ENCODE peak calls at places on chromosomes 12 and 14, in eight cellular contexts. C is SK-N-SH, Z is K562, P is HCT116, E is endothelial cell of umbilical vein, J is GM12878, S is H1, M is HepG2. R is an unnamed sample.

GRCh38 chr12:32926356-32926755 is 29.8 kb upstream of the PKP2 start:
- DNase-seq in P (no peak), S (no peak), J (no peak), Z (no peak), E (no peak), M (no peak), C (no peak), R (no peak)

GRCh38 chr12:131176266-131176665 is 222.6 kb downstream of the ADGRD1 start:
- DNase-seq in P (no peak), C (no peak), M (no peak), Z (no peak), E (no peak), S (no peak), J (no peak), R (no peak)

GRCh38 chr12:27424631-27425230 is 21.8 kb upstream of the SMCO2 start:
- DNase-seq in M (peak), Z (no peak), E (peak), C (peak), J (no peak), P (peak), S (no peak), R (peak)

GRCh38 chr14:25090716-25091454 is 40.9 kb upstream of the STXBP6 start:
- DNase-seq in C (no peak), Z (no peak), S (no peak), P (no peak), E (no peak), M (no peak), J (no peak), R (peak)

GRCh38 chr12:109016016-109016415 is 4.9 kb downstream of the SVOP start:
- DNase-seq in J (no peak), M (no peak), Z (no peak), S (no peak), P (no peak), C (no peak), E (no peak), R (no peak)

GRCh38 chr12:11854011-11854499 is 204.6 kb downstream of the ETV6 start:
- DNase-seq in C (no peak), Z (no peak), P (no peak), E (no peak), S (no peak), J (no peak), M (no peak), R (no peak)

GRCh38 chr14:22981090-22982012 is 1.0 kb downstream of the AJUBA start:
- DNase-seq in E (peak), C (peak), J (no peak), S (no peak), M (no peak), Z (no peak), P (no peak), R (peak)

GRCh38 chr12:83121886-83122622 is 435.3 kb downstream of the TMTC2 start:
- DNase-seq in S (no peak), M (no peak), J (no peak), E (no peak), Z (no peak), P (no peak), C (no peak), R (no peak)

GRCh38 chr14:104075530-104076151 is 9.9 kb upstream of the ASPG start:
- DNase-seq in J (no peak), M (no peak), E (no peak), C (peak), S (no peak), P (no peak), Z (no peak), R (no peak)

GRCh38 chr14:96267916-96268315 is 11.9 kb downstream of the BDKRB1 start:
- DNase-seq in C (peak), Z (no peak), P (no peak), E (no peak), J (no peak), M (no peak), S (no peak), R (no peak)

GRCh38 chr12:108104657-108105056 is 24.4 kb upstream of the WSCD2 start:
- DNase-seq in S (no peak), C (no peak), P (no peak), Z (no peak), J (no peak), M (no peak), E (no peak), R (no peak)

GRCh38 chr12:31931796-31932715 is 27.2 kb upstream of the RESF1 start:
- DNase-seq in C (no peak), P (no peak), J (no peak), S (no peak), Z (no peak), M (no peak), E (no peak), R (peak)

GRCh38 chr14:91225025-91225424 is 19.5 kb downstream of the GPR68 start:
- DNase-seq in Z (no peak), E (no peak), M (no peak), P (no peak), S (no peak), J (no peak), C (no peak), R (no peak)

GRCh38 chr12:6262635-6263034 is 47.8 kb upstream of the PLEKHG6 start:
- DNase-seq in J (no peak), M (no peak), P (no peak), E (no peak), C (no peak), Z (peak), S (no peak), R (no peak)

GRCh38 chr14:105910426-105910825 is 384.0 kb downstream of the TMEM121 start:
- DNase-seq in J (no peak), E (no peak), Z (no peak), M (no peak), S (no peak), C (no peak), P (no peak), R (no peak)

GRCh38 chr12:116282371-116283286 is 5.1 kb upstream of the MED13L start:
- DNase-seq in Z (peak), E (no peak), P (no peak), J (no peak), M (no peak), S (no peak), C (no peak), R (no peak)

GRCh38 chr12:41441180-41441579 is 253.1 kb downstream of the PDZRN4 start:
- DNase-seq in P (no peak), C (no peak), M (no peak), J (no peak), S (no peak), E (no peak), Z (no peak), R (no peak)

GRCh38 chr12:49304161-49304560 is 9.2 kb downstream of the PRPH start:
- DNase-seq in P (no peak), E (no peak), S (no peak), M (no peak), J (no peak), Z (no peak), C (peak), R (no peak)

GRCh38 chr12:50394469-50395029 is 1.9 kb downstream of the FAM186A start:
- DNase-seq in E (no peak), C (no peak), M (peak), Z (no peak), P (no peak), J (no peak), S (no peak), R (no peak)

GRCh38 chr12:2654741-2655140 is 140.0 kb upstream of the FKBP4 start:
- DNase-seq in E (no peak), S (no peak), P (no peak), M (no peak), C (no peak), Z (no peak), J (no peak), R (no peak)

GRCh38 chr14:100872641-100873071 is 30.9 kb downstream of the RTL1 start:
- DNase-seq in C (no peak), Z (no peak), E (no peak), P (no peak), S (no peak), J (no peak), M (no peak), R (peak)

GRCh38 chr14:25090281-25090680 is 40.3 kb upstream of the STXBP6 start:
- DNase-seq in E (no peak), S (no peak), M (no peak), C (no peak), P (no peak), Z (no peak), J (no peak), R (no peak)

GRCh38 chr12:12474931-12475485 is 87.7 kb downstream of the DUSP16 start:
- DNase-seq in S (no peak), J (peak), P (no peak), E (peak), C (no peak), Z (peak), M (no peak), R (no peak)

GRCh38 chr12:20220339-20220738 is 148.0 kb upstream of the PDE3A start:
- DNase-seq in M (no peak), P (peak), C (no peak), J (peak), Z (no peak), E (peak), S (no peak), R (peak)

GRCh38 chr12:50006754-50007442 is 18.4 kb downstream of the RACGAP1 start:
- DNase-seq in J (no peak), M (no peak), P (no peak), C (no peak), S (no peak), Z (no peak), E (no peak), R (no peak)

GRCh38 chr12:93145086-93145485 is 216.0 kb upstream of the EEA1 start:
- DNase-seq in M (no peak), C (no peak), S (no peak), E (no peak), J (no peak), P (no peak), Z (no peak), R (no peak)

GRCh38 chr12:116563262-116563661 is 4.1 kb downstream of the MAP1LC3B2 start:
- DNase-seq in Z (no peak), E (no peak), M (no peak), S (no peak), P (no peak), C (no peak), J (no peak), R (no peak)

GRCh38 chr14:104086210-104086660 is 735 bp downstream of the ASPG start:
- DNase-seq in J (no peak), S (no peak), M (no peak), P (no peak), C (peak), E (no peak), Z (no peak), R (no peak)

GRCh38 chr12:27366621-27367020 is 34.0 kb downstream of the BMAL2 start:
- DNase-seq in M (no peak), C (no peak), P (no peak), Z (no peak), J (no peak), S (no peak), E (peak), R (no peak)

GRCh38 chr14:102973706-102974280 is 51.3 kb downstream of the AMN start:
- DNase-seq in C (no peak), Z (no peak), J (no peak), E (no peak), M (no peak), P (no peak), S (no peak), R (no peak)

GRCh38 chr12:111454311-111454710 is 48.6 kb downstream of the SH2B3 start:
- DNase-seq in S (no peak), J (no peak), P (no peak), C (no peak), M (no peak), E (no peak), Z (no peak), R (no peak)

GRCh38 chr14:56581041-56581727 is 1.6 kb downstream of the TMEM260 start:
- DNase-seq in P (no peak), C (no peak), S (no peak), M (no peak), J (no peak), Z (no peak), E (no peak), R (no peak)

GRCh38 chr14:104420990-104421389 is 158.6 kb upstream of the C14orf180 start:
- DNase-seq in E (no peak), J (no peak), S (no peak), Z (no peak), C (no peak), M (no peak), P (no peak), R (no peak)

GRCh38 chr12:105226219-105226618 is 9.8 kb downstream of the APPL2 start:
- DNase-seq in S (no peak), Z (no peak), M (no peak), P (no peak), E (peak), C (peak), J (no peak), R (no peak)

GRCh38 chr12:3247077-3247476 is 169.9 kb downstream of the TSPAN9 start:
- DNase-seq in M (no peak), J (no peak), Z (no peak), P (no peak), E (no peak), C (no peak), S (no peak), R (no peak)

GRCh38 chr14:82431031-82431430 is 897.4 kb upstream of the SEL1L start:
- DNase-seq in E (no peak), Z (no peak), P (no peak), M (no peak), S (no peak), C (no peak), J (no peak), R (no peak)

GRCh38 chr14:81313775-81314429 is 86.2 kb downstream of the STON2 start:
- DNase-seq in E (no peak), M (no peak), C (no peak), J (no peak), P (no peak), S (no peak), Z (no peak), R (no peak)

GRCh38 chr14:71169861-71170260 is 262.6 kb downstream of the PCNX1 start:
- DNase-seq in E (no peak), M (no peak), S (no peak), Z (no peak), J (no peak), C (no peak), P (no peak), R (no peak)

GRCh38 chr14:71181215-71182003 is 274.1 kb downstream of the PCNX1 start:
- DNase-seq in J (no peak), S (no peak), M (no peak), E (no peak), Z (no peak), P (no peak), C (no peak), R (no peak)

GRCh38 chr14:71179046-71179445 is 271.8 kb downstream of the PCNX1 start:
- DNase-seq in C (no peak), E (no peak), Z (no peak), M (no peak), P (no peak), S (no peak), J (no peak), R (no peak)

GRCh38 chr14:71175491-71175890 is 268.2 kb downstream of the PCNX1 start:
- DNase-seq in E (no peak), M (no peak), J (no peak), P (no peak), C (no peak), S (no peak), Z (no peak), R (no peak)
- TF ChIP-seq MAX in E (no peak), M (no peak), J (no peak), P (no peak), C (no peak), S (no peak), Z (no peak), R (no peak)

GRCh38 chr12:106302401-106303201 is at the start of gene TCP11L2:
- DNase-seq in P (no peak), C (peak), S (no peak), J (no peak), Z (peak), E (peak), M (peak), R (peak)
- H3K27ac ChIP-seq in P (peak), C (peak), S (peak), J (peak), Z (peak), E (peak), M (peak), R (peak)

GRCh38 chr14:89378119-89378518 is 38.9 kb downstream of the FOXN3 start:
- DNase-seq in Z (no peak), P (no peak), M (no peak), C (no peak), E (no peak), S (no peak), J (no peak), R (peak)
- TF ChIP-seq MAX in Z (no peak), P (no peak), M (no peak), C (no peak), E (no peak), S (no peak), J (no peak), R (no peak)

GRCh38 chr14:35387209-35387608 is 17.3 kb downstream of the NFKBIA start:
- DNase-seq in E (no peak), Z (no peak), C (no peak), P (no peak), S (no peak), J (no peak), M (no peak), R (no peak)

GRCh38 chr14:35385042-35385839 is 19.3 kb downstream of the NFKBIA start:
- DNase-seq in J (no peak), C (peak), S (no peak), Z (peak), E (peak), P (no peak), M (peak), R (peak)

GRCh38 chr14:35387713-35388579 is 16.6 kb downstream of the NFKBIA start:
- DNase-seq in C (no peak), S (no peak), M (no peak), J (no peak), E (no peak), P (no peak), Z (no peak), R (no peak)

GRCh38 chr14:35388656-35389314 is 15.8 kb downstream of the NFKBIA start:
- DNase-seq in J (no peak), M (no peak), S (no peak), Z (no peak), P (no peak), C (no peak), E (no peak), R (no peak)

DNA sequence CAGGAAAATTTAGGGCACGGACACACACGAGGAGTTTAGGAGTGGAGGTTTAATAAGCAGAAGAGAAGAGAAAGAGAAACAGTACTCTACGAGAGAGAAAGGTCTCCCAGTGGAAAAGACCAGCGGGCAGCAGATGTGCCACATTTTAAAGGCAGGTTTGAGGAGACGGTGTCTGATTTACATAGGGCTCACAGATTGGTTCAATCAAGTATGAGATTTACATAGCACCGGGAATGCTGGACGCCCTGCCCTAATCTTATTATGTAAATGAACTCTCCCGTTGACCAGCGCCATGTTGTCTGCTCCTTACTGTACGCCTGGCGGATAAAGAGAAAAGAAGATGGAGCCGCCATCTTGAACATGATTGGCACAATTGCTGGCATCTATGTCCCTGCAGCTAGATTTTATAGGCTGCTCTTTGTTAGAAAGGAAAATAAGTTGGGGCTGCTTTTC is 17.9 kb downstream of the NFKBIA start:
- DNase-seq in Z (no peak), S (no peak), M (no peak), P (no peak), E (no peak), C (no peak), J (no peak), R (no peak)
- H3K27ac ChIP-seq in Z (peak), S (no peak), M (no peak), P (no peak), E (no peak), C (no peak), J (no peak), R (peak)

GRCh38 chr14:31927348-31927826 is 149.7 kb upstream of the ARHGAP5 start:
- DNase-seq in C (no peak), S (no peak), P (no peak), J (no peak), Z (no peak), M (peak), E (peak), R (peak)
- TF ChIP-seq MAX in C (no peak), S (peak), P (no peak), J (no peak), Z (no peak), M (no peak), E (peak), R (peak)